ENCODE peak calls at places on chromosomes 16 and 17, in nine cellular contexts. B is sigmoid colon, A is A673, S is fibroblast of lung, V is heart right ventricle, G is tibial artery, M is neural progenitor cell, W is transverse colon, L is SK-N-SH. P is an unnamed sample.

GRCh38 chr17:65305116-65305515 is 167.9 kb downstream of the RGS9 start:
- DNase-seq in G (no peak), A (no peak), S (no peak), B (no peak), L (no peak), M (no peak), W (no peak), V (no peak), P (no peak)

GRCh38 chr16:19167710-19168172 is 299 bp upstream of the SYT17 start:
- DNase-seq in B (no peak), V (peak; percentile 50), S (peak; percentile 72), G (peak; percentile 73), L (peak; percentile 93), M (peak; percentile 92), A (peak; percentile 80), W (peak; percentile 83), P (peak; percentile 94)

GRCh38 chr16:22721497-22722100 is 92.4 kb upstream of the HS3ST2 start:
- DNase-seq in V (peak; percentile 5), B (no peak), M (no peak), S (no peak), L (peak; percentile 68), W (no peak), A (no peak), G (no peak), P (no peak)

GRCh38 chr16:68732741-68733399 is 4.2 kb upstream of the CDH1 start:
- DNase-seq in B (no peak), L (no peak), A (no peak), S (no peak), V (no peak), G (no peak), W (no peak), M (no peak), P (no peak)

GRCh38 chr16:83187404-83187803 is 560.6 kb downstream of the CDH13 start:
- DNase-seq in A (no peak), V (no peak), L (no peak), G (no peak), W (no peak), S (peak; percentile 65), M (no peak), B (no peak), P (no peak)

GRCh38 chr16:86029131-86029741 is 130.3 kb downstream of the IRF8 start:
- DNase-seq in W (peak; percentile 36), L (no peak), A (peak; percentile 20), M (no peak), G (peak; percentile 39), V (peak; percentile 63), B (peak; percentile 70), S (peak; percentile 52), P (peak; percentile 29)

GRCh38 chr17:14308965-14309879 is 8.3 kb downstream of the HS3ST3B1 start:
- DNase-seq in A (peak; percentile 34), S (peak; percentile 92), M (peak; percentile 98), V (peak; percentile 89), W (peak; percentile 73), G (peak; percentile 77), B (peak; percentile 86), L (peak; percentile 93), P (peak; percentile 96)

GRCh38 chr17:4177732-4178131 is 34.7 kb downstream of the CYB5D2 start:
- DNase-seq in A (no peak), B (no peak), M (no peak), L (no peak), W (no peak), S (no peak), G (no peak), V (no peak), P (peak; percentile 12)

GRCh38 chr17:1714488-1714979 is 4.4 kb upstream of the TLCD2 start:
- DNase-seq in G (peak; percentile 99), L (peak; percentile 63), A (peak; percentile 98), S (peak; percentile 97), W (peak; percentile 98), M (peak; percentile 96), B (peak; percentile 99), V (peak; percentile 100), P (peak; percentile 96)

GRCh38 chr17:11853321-11854151 is 143.7 kb downstream of the ZNF18 start:
- DNase-seq in V (no peak), L (no peak), W (no peak), A (peak; percentile 38), S (no peak), B (no peak), G (no peak), M (no peak), P (no peak)

GRCh38 chr17:80742581-80743180 is 198.0 kb downstream of the RPTOR start:
- DNase-seq in S (no peak), G (no peak), L (no peak), W (no peak), M (no peak), V (no peak), A (no peak), B (no peak), P (no peak)

GRCh38 chr16:75333770-75334169 is 82.3 kb upstream of the BCAR1 start:
- DNase-seq in S (no peak), A (peak; percentile 30), V (no peak), W (no peak), L (no peak), M (no peak), G (no peak), B (no peak), P (no peak)

DNA sequence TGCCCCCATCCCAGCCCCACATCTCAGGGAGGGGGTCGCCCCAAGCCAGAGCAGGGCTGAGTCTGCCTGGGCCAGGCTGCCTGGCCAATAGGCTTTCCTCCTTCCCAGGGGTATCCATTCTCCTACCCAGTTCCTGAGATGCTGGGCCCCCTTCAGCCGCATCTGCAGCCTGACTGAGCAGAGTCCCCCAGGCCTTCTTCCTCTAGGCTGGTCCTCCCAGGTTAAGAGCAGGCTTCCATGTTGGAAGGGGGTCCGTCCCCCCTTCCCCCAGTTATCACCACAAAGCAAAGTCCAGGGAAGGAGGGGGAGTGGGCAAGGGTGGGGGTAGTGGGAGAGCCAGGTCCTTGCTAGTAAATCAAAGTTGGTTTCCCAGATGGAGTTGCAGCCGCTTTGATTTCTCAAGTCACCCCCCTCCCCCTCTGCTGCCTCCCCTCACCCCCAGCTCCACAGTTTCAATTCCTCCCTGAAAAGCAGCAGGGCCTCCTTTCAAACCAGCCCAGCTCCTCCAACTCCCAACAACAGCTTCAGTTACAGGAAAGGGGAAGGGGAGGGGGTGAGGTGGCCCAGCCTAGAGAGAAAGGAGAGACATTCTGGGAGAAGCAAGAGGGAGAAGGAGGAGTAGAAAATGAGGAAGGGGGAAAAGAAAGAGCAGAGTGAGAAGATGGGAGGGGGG is 9.5 kb upstream of the FZD2 start:
- DNase-seq in W (peak; percentile 20), V (peak; percentile 16), S (peak; percentile 43), B (no peak), M (peak; percentile 72), G (no peak), L (no peak), A (no peak), P (no peak)
- H3K27ac ChIP-seq in W (peak overlapping the region; percentile 31), V (peak overlapping the region; percentile 0), S (peak overlapping the region; percentile 75), B (peak overlapping the region; percentile 8), M (peak overlapping the region; percentile 76), G (no peak overlapping the region), L (peak overlapping the region; percentile 81), A (no peak overlapping the region), P (peak overlapping the region; percentile 75)

GRCh38 chr16:84740596-84741071 is 40.8 kb downstream of the USP10 start:
- DNase-seq in W (no peak), V (peak; percentile 22), A (no peak), G (no peak), S (peak; percentile 31), M (no peak), B (no peak), L (no peak), P (no peak)

GRCh38 chr16:84739349-84740124 is 39.7 kb downstream of the USP10 start:
- DNase-seq in V (no peak), W (no peak), S (peak; percentile 78), B (peak; percentile 81), A (no peak), M (no peak), G (no peak), L (no peak), P (no peak)

GRCh38 chr16:84737192-84737591 is 37.4 kb downstream of the USP10 start:
- DNase-seq in B (no peak), S (no peak), M (no peak), W (no peak), V (no peak), G (no peak), A (no peak), L (no peak), P (no peak)

GRCh38 chr16:84737658-84738057 is 37.9 kb downstream of the USP10 start:
- DNase-seq in W (peak; percentile 82), A (no peak), G (no peak), V (no peak), L (no peak), B (no peak), M (no peak), S (no peak), P (peak; percentile 77)

DNA sequence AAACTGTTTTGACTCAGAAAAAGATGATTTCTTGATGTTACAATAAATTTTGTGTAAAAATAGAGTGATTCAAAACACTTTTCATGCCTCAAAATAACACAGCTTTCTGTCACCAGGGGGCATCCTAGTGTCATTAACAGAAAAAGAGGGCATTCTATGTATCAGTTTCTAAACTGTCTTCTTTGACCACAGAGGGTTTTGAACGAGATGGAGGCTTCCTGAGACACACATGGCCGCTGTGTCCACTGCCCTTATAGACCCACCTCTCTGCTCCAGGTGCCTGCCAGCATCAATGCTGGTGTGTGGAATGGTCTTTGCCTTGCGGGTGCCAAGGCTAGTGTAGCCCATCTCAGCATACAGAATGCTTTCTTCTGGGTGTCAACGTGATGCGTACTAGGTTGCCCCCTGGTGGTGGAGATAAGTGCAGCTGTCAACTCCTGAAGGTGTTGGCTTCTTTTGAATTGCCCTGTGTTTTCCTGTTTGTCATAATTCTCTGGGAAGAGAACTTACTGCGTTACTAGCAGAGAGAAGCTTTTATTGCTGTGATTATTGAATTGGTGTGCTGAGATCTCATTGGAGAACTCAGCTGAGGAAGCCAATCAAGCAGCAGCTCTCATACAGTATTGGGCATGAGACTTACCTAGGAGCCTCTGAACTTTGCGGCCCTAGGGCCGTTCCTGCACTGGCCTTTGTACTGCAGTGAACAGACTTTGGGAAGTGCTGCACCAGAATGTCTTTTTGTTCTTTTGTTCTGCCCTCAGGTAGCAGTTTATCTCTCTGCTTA is 38.6 kb downstream of the USP10 start:
- DNase-seq in S (peak; percentile 79), G (peak; percentile 81), W (peak; percentile 91), M (peak; percentile 87), V (peak; percentile 82), L (peak; percentile 74), A (peak; percentile 87), B (peak; percentile 83), P (peak; percentile 73)
- H3K4me1 ChIP-seq in S (peaks cover 29% of the 10 kb centered on the region), G (peaks cover 22% of the 10 kb centered on the region), W (peaks cover 57% of the 10 kb centered on the region), M (peaks cover 24% of the 10 kb centered on the region), V (peaks cover 70% of the 10 kb centered on the region), L (peaks cover 35% of the 10 kb centered on the region), A (peaks cover 63% of the 10 kb centered on the region), B (no peaks in the 10 kb centered on the region), P (peaks cover 65% of the 10 kb centered on the region)

DNA sequence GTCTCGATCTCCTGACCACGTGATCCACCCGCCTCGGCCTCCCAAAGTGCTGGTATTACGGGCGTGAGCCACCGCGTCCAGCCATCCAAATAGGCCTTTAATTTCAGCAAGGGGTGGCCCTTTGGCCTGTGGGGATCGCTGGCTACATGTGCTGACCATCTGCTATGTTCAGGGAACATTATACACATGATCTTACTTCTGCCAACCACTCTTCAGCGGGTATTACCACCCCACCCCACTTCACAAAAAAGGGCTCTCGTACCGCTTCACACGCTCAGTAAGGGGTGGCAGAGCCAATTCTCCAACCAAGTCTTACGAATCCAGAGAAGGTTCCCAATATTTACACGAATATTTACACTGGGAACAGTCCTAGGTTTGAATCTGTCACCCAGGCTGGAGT is 11.8 kb downstream of the CCDC92B start:
- DNase-seq in G (no peak), L (no peak), S (no peak), V (no peak), B (no peak), A (no peak), W (no peak), M (no peak), P (no peak)
- TF ChIP-seq CTCF in G (no peak), L (no peak), S (no peak), V (no peak), B (no peak), A (no peak), W (no peak), M (no peak), P (no peak)

GRCh38 chr17:50165867-50166517 is at the start of gene SGCA:
- DNase-seq in G (peak; percentile 88), W (no peak), B (no peak), M (no peak), S (no peak), L (no peak), V (peak; percentile 62), A (no peak), P (no peak)
- H3K27ac ChIP-seq in G (peak within 1 kb of the TSS; percentile 98), W (peak within 1 kb of the TSS; percentile 79), B (peak within 1 kb of the TSS; percentile 89), M (no peak within 1 kb of the TSS), S (no peak within 1 kb of the TSS), L (no peak within 1 kb of the TSS), V (peak within 1 kb of the TSS; percentile 97), A (no peak within 1 kb of the TSS), P (no peak within 1 kb of the TSS)